ENCODE peak calls at places on chromosomes 12 and 14, in ten cellular contexts. One of them, this sample, is unnamed.

GRCh38 chr12:110849748-110850403 is 3.1 kb downstream of the CCDC63 start:
- DNase-seq in non-pigmented ciliary epithelial cell: no peak
- DNase-seq in posterior cingulate gyrus: no peak
- DNase-seq in stimulated activated CD4-positive, alpha-beta T cell treated with anti-CD3 and anti-CD28 coated beads, Interleukin-4, amount 100 ng/mL, for 48 hours: no peak
- DNase-seq in tibial artery: no peak
- DNase-seq in NCI-H345: no peak
- DNase-seq in activated CD4-positive, alpha-beta T cell treated with anti-CD3 and anti-CD28 coated beads, Interleukin-2, amount 50 U/mL, for 4 hours: no peak
- DNase-seq in activated naive CD8-positive, alpha-beta T cell treated with anti-CD3 and anti-CD28 coated beads, Interleukin-2, amount 50 U/mL, for 24 hours: no peak
- DNase-seq in prostate gland: no peak
- DNase-seq in SJSA1: no peak
- DNase-seq in this sample: no peak

GRCh38 chr14:102481791-102482238 is 27.8 kb downstream of the ANKRD9 start:
- DNase-seq in non-pigmented ciliary epithelial cell: peak; percentile 11
- DNase-seq in posterior cingulate gyrus: no peak
- DNase-seq in stimulated activated CD4-positive, alpha-beta T cell treated with anti-CD3 and anti-CD28 coated beads, Interleukin-4, amount 100 ng/mL, for 48 hours: no peak
- DNase-seq in tibial artery: no peak
- DNase-seq in NCI-H345: no peak
- DNase-seq in activated CD4-positive, alpha-beta T cell treated with anti-CD3 and anti-CD28 coated beads, Interleukin-2, amount 50 U/mL, for 4 hours: no peak
- DNase-seq in activated naive CD8-positive, alpha-beta T cell treated with anti-CD3 and anti-CD28 coated beads, Interleukin-2, amount 50 U/mL, for 24 hours: no peak
- DNase-seq in prostate gland: peak; percentile 72
- DNase-seq in SJSA1: no peak
- DNase-seq in this sample: no peak

GRCh38 chr14:98931126-98931525 is 340.9 kb downstream of the BCL11B start:
- DNase-seq in non-pigmented ciliary epithelial cell: no peak
- DNase-seq in posterior cingulate gyrus: no peak
- DNase-seq in stimulated activated CD4-positive, alpha-beta T cell treated with anti-CD3 and anti-CD28 coated beads, Interleukin-4, amount 100 ng/mL, for 48 hours: no peak
- DNase-seq in tibial artery: no peak
- DNase-seq in NCI-H345: no peak
- DNase-seq in activated CD4-positive, alpha-beta T cell treated with anti-CD3 and anti-CD28 coated beads, Interleukin-2, amount 50 U/mL, for 4 hours: no peak
- DNase-seq in activated naive CD8-positive, alpha-beta T cell treated with anti-CD3 and anti-CD28 coated beads, Interleukin-2, amount 50 U/mL, for 24 hours: no peak
- DNase-seq in prostate gland: no peak
- DNase-seq in SJSA1: no peak
- DNase-seq in this sample: no peak

GRCh38 chr14:101619484-101619883 is 58.2 kb downstream of the DIO3 start:
- DNase-seq in non-pigmented ciliary epithelial cell: no peak
- DNase-seq in posterior cingulate gyrus: no peak
- DNase-seq in stimulated activated CD4-positive, alpha-beta T cell treated with anti-CD3 and anti-CD28 coated beads, Interleukin-4, amount 100 ng/mL, for 48 hours: no peak
- DNase-seq in tibial artery: no peak
- DNase-seq in NCI-H345: no peak
- DNase-seq in activated CD4-positive, alpha-beta T cell treated with anti-CD3 and anti-CD28 coated beads, Interleukin-2, amount 50 U/mL, for 4 hours: no peak
- DNase-seq in activated naive CD8-positive, alpha-beta T cell treated with anti-CD3 and anti-CD28 coated beads, Interleukin-2, amount 50 U/mL, for 24 hours: no peak
- DNase-seq in prostate gland: no peak
- DNase-seq in SJSA1: no peak
- DNase-seq in this sample: no peak

GRCh38 chr12:51777457-51777856 is 71.1 kb downstream of the FIGNL2 start:
- DNase-seq in non-pigmented ciliary epithelial cell: no peak
- DNase-seq in posterior cingulate gyrus: no peak
- DNase-seq in stimulated activated CD4-positive, alpha-beta T cell treated with anti-CD3 and anti-CD28 coated beads, Interleukin-4, amount 100 ng/mL, for 48 hours: no peak
- DNase-seq in tibial artery: no peak
- DNase-seq in NCI-H345: no peak
- DNase-seq in activated CD4-positive, alpha-beta T cell treated with anti-CD3 and anti-CD28 coated beads, Interleukin-2, amount 50 U/mL, for 4 hours: no peak
- DNase-seq in activated naive CD8-positive, alpha-beta T cell treated with anti-CD3 and anti-CD28 coated beads, Interleukin-2, amount 50 U/mL, for 24 hours: no peak
- DNase-seq in prostate gland: no peak
- DNase-seq in SJSA1: no peak
- DNase-seq in this sample: no peak

GRCh38 chr14:72352012-72352411 is 419.8 kb downstream of the RGS6 start:
- DNase-seq in non-pigmented ciliary epithelial cell: no peak
- DNase-seq in posterior cingulate gyrus: no peak
- DNase-seq in stimulated activated CD4-positive, alpha-beta T cell treated with anti-CD3 and anti-CD28 coated beads, Interleukin-4, amount 100 ng/mL, for 48 hours: no peak
- DNase-seq in tibial artery: no peak
- DNase-seq in NCI-H345: no peak
- DNase-seq in activated CD4-positive, alpha-beta T cell treated with anti-CD3 and anti-CD28 coated beads, Interleukin-2, amount 50 U/mL, for 4 hours: no peak
- DNase-seq in activated naive CD8-positive, alpha-beta T cell treated with anti-CD3 and anti-CD28 coated beads, Interleukin-2, amount 50 U/mL, for 24 hours: no peak
- DNase-seq in prostate gland: no peak
- DNase-seq in SJSA1: no peak
- DNase-seq in this sample: no peak

GRCh38 chr14:104319489-104320241 is 181.3 kb downstream of the KIF26A start:
- DNase-seq in non-pigmented ciliary epithelial cell: no peak
- DNase-seq in posterior cingulate gyrus: no peak
- DNase-seq in stimulated activated CD4-positive, alpha-beta T cell treated with anti-CD3 and anti-CD28 coated beads, Interleukin-4, amount 100 ng/mL, for 48 hours: no peak
- DNase-seq in tibial artery: peak; percentile 46
- DNase-seq in NCI-H345: no peak
- DNase-seq in activated CD4-positive, alpha-beta T cell treated with anti-CD3 and anti-CD28 coated beads, Interleukin-2, amount 50 U/mL, for 4 hours: no peak
- DNase-seq in activated naive CD8-positive, alpha-beta T cell treated with anti-CD3 and anti-CD28 coated beads, Interleukin-2, amount 50 U/mL, for 24 hours: no peak
- DNase-seq in prostate gland: no peak
- DNase-seq in SJSA1: no peak
- DNase-seq in this sample: no peak

GRCh38 chr14:80560800-80561199 is 349.5 kb upstream of the DIO2 start:
- DNase-seq in non-pigmented ciliary epithelial cell: no peak
- DNase-seq in posterior cingulate gyrus: no peak
- DNase-seq in stimulated activated CD4-positive, alpha-beta T cell treated with anti-CD3 and anti-CD28 coated beads, Interleukin-4, amount 100 ng/mL, for 48 hours: no peak
- DNase-seq in tibial artery: no peak
- DNase-seq in NCI-H345: no peak
- DNase-seq in activated CD4-positive, alpha-beta T cell treated with anti-CD3 and anti-CD28 coated beads, Interleukin-2, amount 50 U/mL, for 4 hours: no peak
- DNase-seq in activated naive CD8-positive, alpha-beta T cell treated with anti-CD3 and anti-CD28 coated beads, Interleukin-2, amount 50 U/mL, for 24 hours: no peak
- DNase-seq in prostate gland: no peak
- DNase-seq in SJSA1: no peak
- DNase-seq in this sample: no peak

GRCh38 chr12:132284071-132284492 is 45.3 kb downstream of the GALNT9 start:
- DNase-seq in non-pigmented ciliary epithelial cell: peak; percentile 10
- DNase-seq in posterior cingulate gyrus: no peak
- DNase-seq in stimulated activated CD4-positive, alpha-beta T cell treated with anti-CD3 and anti-CD28 coated beads, Interleukin-4, amount 100 ng/mL, for 48 hours: no peak
- DNase-seq in tibial artery: no peak
- DNase-seq in NCI-H345: no peak
- DNase-seq in activated CD4-positive, alpha-beta T cell treated with anti-CD3 and anti-CD28 coated beads, Interleukin-2, amount 50 U/mL, for 4 hours: no peak
- DNase-seq in activated naive CD8-positive, alpha-beta T cell treated with anti-CD3 and anti-CD28 coated beads, Interleukin-2, amount 50 U/mL, for 24 hours: no peak
- DNase-seq in prostate gland: no peak
- DNase-seq in SJSA1: no peak
- DNase-seq in this sample: no peak